ENCODE peak calls at places on chromosome 16, in nine cellular contexts. M is breast epithelium; V is omental fat pad; Q is central memory CD8-positive, alpha-beta T cell; J is tibial nerve; S is stomach; O is psoas muscle; P is CD4-positive, alpha-beta memory T cell; Y is fibroblast of lung. H is an unnamed sample.
A peak's percentile ranks its signal among the peaks of the same experiment; 100 is the strongest.

GRCh38 chr16:61936522-61936921 is 99.7 kb downstream of the CDH8 start:
- DNase-seq in Q (no peak), J (no peak), V (no peak), O (no peak), P (no peak), Y (no peak), S (no peak), M (no peak), H (no peak)

GRCh38 chr16:55501549-55502322 is 7.1 kb upstream of the LPCAT2 start:
- DNase-seq in Q (no peak), Y (no peak), V (no peak), M (no peak), J (no peak), O (no peak), P (no peak), S (no peak), H (peak; percentile 52)

GRCh38 chr16:58120216-58120615 is 9.0 kb downstream of the CFAP20 start:
- DNase-seq in V (no peak), J (no peak), O (no peak), Y (no peak), Q (no peak), M (no peak), P (no peak), S (no peak), H (no peak)

GRCh38 chr16:53950677-53951076 is 246.7 kb downstream of the FTO start:
- DNase-seq in S (no peak), V (no peak), Y (no peak), O (no peak), J (no peak), Q (no peak), P (no peak), M (no peak), H (no peak)

GRCh38 chr16:73095885-73096341 is 48.0 kb upstream of the ZFHX3 start:
- DNase-seq in O (no peak), Q (no peak), V (no peak), J (no peak), M (no peak), P (no peak), Y (no peak), S (no peak), H (no peak)

GRCh38 chr16:68069511-68070248 is 15.5 kb upstream of the NFATC3 start:
- DNase-seq in O (peak; percentile 93), Q (no peak), J (no peak), Y (no peak), P (peak; percentile 66), S (no peak), V (no peak), M (no peak), H (peak; percentile 54)

GRCh38 chr16:2964416-2965223 is 545 bp downstream of the KREMEN2 start:
- DNase-seq in V (no peak), Y (no peak), P (peak; percentile 57), O (peak; percentile 58), M (no peak), Q (no peak), J (no peak), S (peak; percentile 39), H (peak; percentile 68)

GRCh38 chr16:50627419-50627818 is 53.7 kb downstream of the SNX20 start:
- DNase-seq in Y (peak; percentile 41), S (peak; percentile 35), O (no peak), V (no peak), P (peak; percentile 32), J (no peak), M (no peak), Q (no peak), H (peak; percentile 35)

GRCh38 chr16:51538707-51539604 is 387.9 kb upstream of the SALL1 start:
- DNase-seq in M (no peak), O (no peak), Q (no peak), V (no peak), S (no peak), J (no peak), P (no peak), Y (peak; percentile 93), H (no peak)

GRCh38 chr16:48182979-48183537 is 27.3 kb upstream of the ABCC12 start:
- DNase-seq in P (no peak), O (no peak), V (no peak), J (no peak), S (no peak), Q (no peak), M (no peak), Y (no peak), H (no peak)

GRCh38 chr16:69477546-69477945 is 53.1 kb downstream of the CYB5B start:
- DNase-seq in Q (no peak), J (no peak), M (no peak), O (no peak), S (no peak), Y (peak; percentile 47), V (no peak), P (no peak), H (no peak)

GRCh38 chr16:23896832-23897821 is 61.3 kb downstream of the PRKCB start:
- DNase-seq in Q (no peak), V (no peak), P (no peak), J (no peak), S (no peak), M (no peak), Y (no peak), O (no peak), H (no peak)

GRCh38 chr16:81497690-81498089 is 53.1 kb downstream of the CMIP start:
- DNase-seq in J (no peak), V (no peak), P (no peak), M (no peak), O (peak; percentile 51), Y (no peak), S (no peak), Q (no peak), H (no peak)

GRCh38 chr16:16007743-16008111 is 58.3 kb downstream of the ABCC1 start:
- DNase-seq in S (no peak), P (no peak), J (no peak), O (peak; percentile 15), Y (no peak), V (no peak), M (no peak), Q (no peak), H (no peak)

GRCh38 chr16:727291-727977 is 528 bp downstream of the HAGHL start:
- DNase-seq in P (no peak), J (no peak), S (no peak), Y (no peak), M (no peak), V (no peak), Q (no peak), O (no peak), H (peak; percentile 39)

GRCh38 chr16:11562941-11563340 is 23.8 kb downstream of the LITAF start:
- DNase-seq in O (peak; percentile 6), V (no peak), S (no peak), P (no peak), M (no peak), Y (no peak), Q (no peak), J (no peak), H (no peak)

GRCh38 chr16:11401161-11402050 is 56.1 kb downstream of the RMI2 start:
- DNase-seq in O (peak; percentile 78), J (no peak), S (peak; percentile 95), M (peak; percentile 67), V (no peak), Q (no peak), Y (no peak), P (no peak), H (no peak)

GRCh38 chr16:82629441-82630027 is 2.8 kb downstream of the CDH13 start:
- DNase-seq in S (no peak), M (no peak), P (no peak), Y (peak; percentile 49), O (no peak), Q (no peak), J (no peak), V (no peak), H (no peak)

GRCh38 chr16:74949309-74949708 is 35.6 kb downstream of the WDR59 start:
- DNase-seq in S (no peak), J (no peak), P (no peak), Y (no peak), V (no peak), M (no peak), O (no peak), Q (no peak), H (no peak)

GRCh38 chr16:56974549-56975300 is 13.0 kb downstream of the CETP start:
- DNase-seq in O (no peak), P (no peak), J (no peak), Y (no peak), V (no peak), Q (no peak), S (no peak), M (no peak), H (no peak)

GRCh38 chr16:73616186-73616585 is 568.3 kb upstream of the ZFHX3 start:
- DNase-seq in Q (no peak), V (no peak), Y (peak; percentile 60), S (no peak), M (no peak), P (no peak), J (no peak), O (no peak), H (no peak)

GRCh38 chr16:3305109-3306068 is at the start of the genes TIGD7 and ZNF75A:
- DNase-seq in O (peak; percentile 93), M (peak; percentile 71), P (peak; percentile 87), V (no peak), S (peak; percentile 83), Y (peak; percentile 93), J (peak; percentile 56), Q (peak; percentile 66), H (peak; percentile 89)

GRCh38 chr16:88922114-88922825 is 54.7 kb downstream of the CBFA2T3 start:
- DNase-seq in S (peak; percentile 67), J (peak; percentile 64), O (peak; percentile 88), M (no peak), P (no peak), V (peak; percentile 60), Y (peak; percentile 71), Q (no peak), H (peak; percentile 86)

GRCh38 chr16:4175849-4176248 is 59.6 kb upstream of the ADCY9 start:
- DNase-seq in J (no peak), O (no peak), S (no peak), M (no peak), Y (no peak), V (no peak), Q (no peak), P (no peak), H (no peak)

GRCh38 chr16:68508641-68509240 is 30.4 kb upstream of the ZFP90 start:
- DNase-seq in Q (no peak), V (no peak), S (no peak), J (no peak), O (no peak), M (no peak), P (no peak), Y (no peak), H (no peak)

GRCh38 chr16:11254913-11255736 is 879 bp downstream of the SOCS1 start:
- DNase-seq in Y (peak; percentile 40), Q (peak; percentile 59), V (no peak), M (peak; percentile 28), J (no peak), S (peak; percentile 64), O (peak; percentile 64), P (peak; percentile 79), H (peak; percentile 49)

GRCh38 chr16:29678691-29679267 is at the start of gene QPRT:
- DNase-seq in M (no peak), V (no peak), Y (peak; percentile 78), Q (no peak), J (no peak), S (no peak), O (no peak), P (no peak), H (peak; percentile 81)

H was measured in colonic mucosa.